ENCODE peak calls at places on chromosomes 3 and 15, in ten cellular contexts. S is stromal cell of bone marrow; L is Karpas-422; W is natural killer cell; Y is cardiac fibroblast; F is effector CD4-positive, alpha-beta T cell; D is left ventricle myocardium superior; J is cardiac muscle cell; A is Ammon's horn; P is SIG-M5. K is an unnamed sample.

GRCh38 chr15:43249236-43249635 is 17.5 kb downstream of the TGM5 start:
- DNase-seq in L (no peak), Y (peak), J (no peak), S (no peak), A (no peak), F (no peak), P (no peak), D (no peak), W (no peak), K (no peak)

GRCh38 chr3:52019352-52020080 is 23.8 kb upstream of the RPL29 start:
- DNase-seq in D (peak), L (no peak), Y (no peak), S (no peak), F (no peak), W (no peak), P (no peak), J (peak), A (no peak), K (no peak)

GRCh38 chr3:123586131-123586530 is 1.3 kb upstream of the HACD2 start:
- DNase-seq in Y (peak), D (no peak), F (no peak), L (peak), P (no peak), J (peak), A (peak), S (no peak), W (no peak), K (peak)

GRCh38 chr3:48268381-48268935 is 27.6 kb downstream of the ZNF589 start:
- DNase-seq in W (no peak), L (no peak), S (no peak), F (peak), Y (no peak), P (no peak), J (no peak), A (peak), D (no peak), K (no peak)

GRCh38 chr3:193794002-193794835 is 201.2 kb downstream of the OPA1 start:
- DNase-seq in L (no peak), D (no peak), W (no peak), P (no peak), J (peak), S (no peak), Y (no peak), F (no peak), A (no peak), K (peak)

GRCh38 chr15:43723151-43723550 is 23.1 kb upstream of the PDIA3 start:
- DNase-seq in A (no peak), J (no peak), Y (no peak), L (peak), S (no peak), P (no peak), W (no peak), D (no peak), F (no peak), K (no peak)

GRCh38 chr3:123723527-123724168 is 138.8 kb upstream of the HACD2 start:
- DNase-seq in A (peak), L (peak), D (no peak), P (peak), S (peak), Y (peak), F (no peak), W (no peak), J (peak), K (peak)

GRCh38 chr3:158267015-158267414 is 157.1 kb downstream of the RSRC1 start:
- DNase-seq in J (peak), S (no peak), W (no peak), P (no peak), A (no peak), Y (no peak), L (no peak), D (no peak), F (no peak), K (no peak)

GRCh38 chr3:8658326-8659212 is 14.0 kb upstream of the SSUH2 start:
- DNase-seq in Y (peak), J (peak), F (no peak), S (no peak), D (peak), P (no peak), L (no peak), A (peak), W (no peak), K (no peak)

GRCh38 chr3:149771652-149772271 is 19.5 kb upstream of the COMMD2 start:
- DNase-seq in L (peak), A (peak), S (peak), J (peak), Y (peak), D (no peak), P (no peak), F (peak), W (no peak), K (peak)

GRCh38 chr3:126315083-126315658 is 42.0 kb downstream of the KLF15 start:
- DNase-seq in W (no peak), J (no peak), Y (no peak), F (no peak), A (no peak), P (no peak), D (no peak), L (no peak), S (no peak), K (no peak)

GRCh38 chr15:37682304-37682703 is 252.1 kb upstream of the TMCO5A start:
- DNase-seq in A (no peak), D (no peak), L (peak), Y (peak), S (no peak), J (peak), W (no peak), P (no peak), F (no peak), K (no peak)

GRCh38 chr15:55917881-55918296 is 75.5 kb downstream of the NEDD4 start:
- DNase-seq in D (no peak), L (peak), P (no peak), Y (peak), S (peak), W (no peak), F (no peak), A (peak), J (peak), K (no peak)

GRCh38 chr3:64157150-64158035 is 67.9 kb downstream of the PRICKLE2 start:
- DNase-seq in L (no peak), F (no peak), Y (no peak), D (no peak), S (no peak), A (no peak), P (no peak), W (no peak), J (no peak), K (no peak)

GRCh38 chr3:14688525-14688924 is 13.6 kb downstream of the C3orf20 start:
- DNase-seq in J (no peak), F (no peak), D (no peak), P (no peak), W (no peak), Y (no peak), A (no peak), L (no peak), S (no peak), K (no peak)

GRCh38 chr15:33581032-33581431 is 270.3 kb downstream of the RYR3 start:
- DNase-seq in L (no peak), A (peak), S (peak), D (no peak), F (no peak), P (no peak), W (no peak), J (peak), Y (peak), K (no peak)

GRCh38 chr3:160401301-160402095 is 2.0 kb downstream of the SMC4 start:
- DNase-seq in P (no peak), J (peak), A (no peak), F (no peak), D (no peak), S (no peak), Y (peak), L (peak), W (no peak), K (peak)

GRCh38 chr3:25581335-25581734 is 83.4 kb downstream of the TOP2B start:
- DNase-seq in F (no peak), Y (no peak), L (no peak), A (no peak), S (no peak), P (no peak), J (no peak), W (no peak), D (no peak), K (no peak)

GRCh38 chr3:178245385-178245778 is 290.9 kb upstream of the KCNMB2 start:
- DNase-seq in S (no peak), L (no peak), Y (no peak), J (no peak), W (no peak), D (no peak), F (no peak), A (no peak), P (no peak), K (no peak)

GRCh38 chr3:50133283-50133615 is 21.9 kb upstream of the SEMA3F start:
- DNase-seq in S (no peak), W (no peak), A (no peak), F (no peak), D (no peak), J (no peak), L (no peak), Y (no peak), P (no peak), K (no peak)

GRCh38 chr15:44489464-44489863 is 47.5 kb upstream of the EIF3J start:
- DNase-seq in W (no peak), J (peak), F (no peak), P (no peak), S (peak), D (no peak), Y (peak), L (no peak), A (no peak), K (no peak)

GRCh38 chr3:55523471-55523870 is 36.4 kb upstream of the WNT5A start:
- DNase-seq in D (no peak), F (no peak), L (no peak), Y (no peak), A (no peak), W (no peak), P (no peak), S (no peak), J (no peak), K (no peak)

GRCh38 chr3:17175187-17175839 is 290.6 kb downstream of the PLCL2 start:
- DNase-seq in Y (peak), L (no peak), F (no peak), W (no peak), D (no peak), S (peak), A (no peak), J (peak), P (no peak), K (no peak)

GRCh38 chr3:133124511-133124910 is 86.3 kb downstream of the TMEM108 start:
- DNase-seq in D (peak), P (no peak), J (peak), A (peak), S (no peak), F (no peak), Y (no peak), W (no peak), L (no peak), K (no peak)

GRCh38 chr3:63912768-63913588 is 795 bp upstream of the SCAANT1 start:
- DNase-seq in A (peak), P (no peak), F (peak), W (peak), L (peak), S (no peak), D (peak), Y (peak), J (peak), K (no peak)

GRCh38 chr3:106957021-106957420 is 420.2 kb upstream of the CCDC54 start:
- DNase-seq in A (no peak), L (no peak), S (no peak), W (no peak), J (peak), F (no peak), Y (peak), D (no peak), P (no peak), K (no peak)

GRCh38 chr15:34158355-34158754 is 51.5 kb downstream of the KATNBL1 start:
- DNase-seq in W (no peak), D (no peak), Y (no peak), F (no peak), A (no peak), S (no peak), L (no peak), J (no peak), P (no peak), K (no peak)

GRCh38 chr3:39960515-39961403 is 151.3 kb downstream of the MYRIP start:
- DNase-seq in L (no peak), A (peak), W (no peak), D (no peak), J (peak), Y (peak), P (no peak), S (peak), F (no peak), K (no peak)

K was measured in HL-60.